ENCODE peak calls at places on chromosomes 7 and 10, in six cellular contexts. O is GM12878, K is A549, G is gastrocnemius medialis, T is heart left ventricle, L is prostate gland. E is an unnamed sample.

GRCh38 chr10:132860527-132860926 is 74.6 kb upstream of the NKX6-2 start:
- DNase-seq in L (no peak), O (no peak), K (no peak), G (no peak), T (no peak), E (no peak)

GRCh38 chr10:24891823-24892222 is 60.6 kb downstream of the PRTFDC1 start:
- DNase-seq in K (peak), L (no peak), O (no peak), G (no peak), T (no peak), E (no peak)

GRCh38 chr7:50185951-50186697 is 93.1 kb upstream of the ZPBP start:
- DNase-seq in L (no peak), O (no peak), K (no peak), G (no peak), T (no peak), E (no peak)

GRCh38 chr7:73851410-73852338 is 9.3 kb upstream of the TMEM270 start:
- DNase-seq in L (no peak), T (no peak), K (peak), G (no peak), O (peak), E (no peak)

GRCh38 chr10:53276797-53277196 is 504.2 kb upstream of the MBL2 start:
- DNase-seq in K (no peak), O (no peak), T (no peak), G (no peak), L (no peak), E (no peak)

GRCh38 chr7:46932656-46933424 is 649.1 kb downstream of the TNS3 start:
- DNase-seq in L (peak), K (peak), T (no peak), O (no peak), G (peak), E (peak)

GRCh38 chr10:84337199-84337598 is 8.8 kb downstream of the CCSER2 start:
- DNase-seq in O (no peak), L (no peak), K (no peak), T (no peak), G (no peak), E (no peak)

GRCh38 chr7:75966209-75966961 is 28.0 kb downstream of the TMEM120A start:
- DNase-seq in G (peak), L (no peak), K (no peak), O (no peak), T (no peak), E (peak)

GRCh38 chr7:27150568-27151340 is 1.6 kb downstream of the HOXA3 start:
- DNase-seq in L (peak), G (peak), K (peak), T (peak), O (no peak), E (peak)
- TF ChIP-seq POLR2A in L (peak), G (peak), K (peak), T (no peak), O (no peak), E (no peak)

DNA sequence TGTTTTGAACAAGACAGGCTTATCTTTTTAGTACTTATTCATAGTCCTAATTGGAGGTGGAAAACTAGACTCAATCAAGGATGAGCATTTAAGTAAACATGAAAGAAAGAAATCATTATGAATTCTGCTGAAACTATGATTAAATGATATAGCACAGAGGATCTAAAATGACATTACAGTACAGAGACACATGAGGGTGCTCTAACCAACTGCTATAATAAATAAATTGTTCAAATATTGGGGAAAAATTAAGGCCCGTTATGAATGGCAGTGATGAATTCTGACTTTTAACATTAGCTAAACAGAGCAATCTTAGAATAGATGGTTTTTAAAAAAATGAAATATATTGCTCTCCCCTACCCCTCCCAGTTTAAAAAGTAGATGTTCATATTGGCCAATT is 10.3 kb downstream of the WNT2 start:
- DNase-seq in G (no peak), O (no peak), K (no peak), L (no peak), T (no peak), E (no peak)
- TF ChIP-seq CTCF in G (no peak), O (no peak), K (peak), L (no peak), T (no peak), E (no peak)

DNA sequence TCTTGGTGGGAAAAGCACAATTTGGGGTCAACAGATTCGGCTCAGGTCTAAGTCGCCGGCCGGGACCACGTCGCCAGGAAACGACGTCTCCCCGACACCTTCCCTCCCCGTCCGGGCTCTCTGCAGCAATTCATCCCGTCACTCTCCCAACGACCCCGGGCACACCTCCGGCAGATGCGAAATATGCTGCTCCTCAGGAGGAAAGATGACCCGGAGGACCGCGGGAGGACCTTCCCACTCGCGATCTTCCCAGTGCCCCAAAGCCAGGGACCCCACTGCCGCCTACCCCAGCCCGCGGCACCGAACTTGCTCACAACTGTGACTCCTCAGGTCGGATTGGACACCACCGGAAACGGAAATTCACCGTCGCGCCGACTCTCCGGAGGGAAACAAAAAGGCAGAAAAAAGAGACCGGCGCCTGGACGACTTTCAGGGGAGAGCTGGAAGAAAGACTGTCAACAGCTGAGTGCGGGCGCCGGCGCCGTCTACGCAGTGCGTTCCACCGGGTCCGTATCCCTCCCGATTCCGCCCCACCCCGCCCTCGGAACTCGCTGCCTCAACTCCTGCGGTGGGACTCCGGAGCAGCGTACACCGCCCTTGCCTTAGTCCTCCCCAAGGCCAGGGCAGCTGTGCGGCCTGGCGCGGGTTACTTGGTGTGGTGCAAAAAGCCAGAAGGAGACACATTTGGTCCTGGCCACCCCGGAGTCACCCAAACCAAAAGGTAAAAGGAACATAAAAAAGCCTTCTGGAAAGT is 13.8 kb upstream of the SEC24C start:
- DNase-seq in T (peak), G (peak), L (peak), O (peak), K (peak), E (peak)
- TF ChIP-seq POLR2A in T (peak), G (peak), L (peak), O (peak), K (peak), E (no peak)

DNA sequence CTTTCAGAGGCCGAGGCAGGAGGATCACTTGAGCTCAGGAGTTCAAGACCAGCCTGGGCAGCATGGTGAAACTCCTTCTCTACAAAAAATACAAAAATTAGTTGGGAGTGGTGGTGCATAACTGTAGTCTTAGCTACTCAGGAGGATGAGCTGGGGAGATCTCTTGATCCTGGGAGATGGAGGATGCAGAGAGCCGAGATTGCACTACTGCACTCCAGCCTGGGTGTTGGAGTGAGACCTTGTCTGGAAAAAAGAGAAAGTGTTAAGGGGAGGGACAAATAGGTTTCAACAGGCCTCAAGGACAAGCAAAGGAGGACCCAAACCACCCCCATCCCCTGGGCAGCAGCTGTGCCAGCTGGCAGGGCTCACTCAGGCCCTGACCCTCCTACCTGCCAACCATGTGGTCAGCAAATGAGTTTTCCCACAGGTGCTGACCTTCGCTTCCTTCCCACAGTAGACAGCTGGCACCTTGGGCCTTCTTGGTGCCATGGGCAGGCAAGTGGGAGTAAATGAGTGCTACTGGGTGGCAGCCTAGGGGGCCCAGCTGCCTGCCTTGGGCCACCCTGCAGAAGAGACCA is 5.5 kb upstream of the PNLIPRP2 start:
- DNase-seq in K (no peak), T (no peak), L (no peak), O (no peak), G (no peak), E (no peak)
- TF ChIP-seq CTCF in K (no peak), T (no peak), L (no peak), O (no peak), G (no peak), E (no peak)

DNA sequence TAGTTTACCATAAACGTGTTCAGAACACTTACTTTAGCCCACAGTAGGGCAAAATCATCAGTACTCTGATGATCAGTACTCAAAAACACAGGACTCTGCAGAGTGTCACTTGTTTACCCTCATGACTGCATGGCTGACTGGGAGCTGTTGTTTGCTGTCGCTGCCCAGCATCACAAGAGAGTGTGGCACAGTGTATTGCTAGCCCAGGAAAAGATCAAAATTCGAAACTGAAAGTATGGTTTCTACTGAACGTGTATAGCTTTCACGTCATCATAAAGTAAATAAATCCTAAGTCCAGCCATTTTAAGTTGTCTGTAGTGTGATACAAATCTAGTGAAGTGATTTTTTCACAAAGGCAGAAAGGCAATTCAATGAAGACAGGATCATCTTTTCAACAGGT is 184.6 kb downstream of the RAMP3 start:
- DNase-seq in K (peak), L (no peak), G (no peak), T (no peak), O (no peak), E (no peak)
- TF ChIP-seq POLR2A in K (no peak), L (no peak), G (no peak), T (no peak), O (no peak), E (no peak)

DNA sequence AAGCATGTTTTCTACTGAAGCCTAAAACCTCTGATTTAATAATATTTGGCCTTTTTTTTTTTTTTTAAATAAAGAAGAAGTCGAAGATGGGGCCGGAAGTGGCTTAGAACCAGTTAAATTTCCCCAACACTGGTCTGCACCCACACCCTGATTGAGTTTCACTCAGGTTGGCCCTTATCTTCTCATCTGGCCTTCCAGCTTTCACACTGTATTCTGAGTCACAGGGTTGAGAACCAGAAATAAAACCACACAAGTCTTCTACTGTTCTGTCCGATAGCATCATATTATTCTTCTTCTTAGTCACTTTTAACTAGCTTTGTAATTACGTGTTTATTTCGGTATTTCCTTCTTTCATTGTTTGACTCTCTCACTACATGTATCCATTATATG is 9.9 kb downstream of the ZNF365 start:
- DNase-seq in O (peak), L (no peak), K (peak), G (no peak), T (no peak), E (no peak)
- TF ChIP-seq CTCF in O (no peak), L (no peak), K (no peak), G (no peak), T (no peak), E (no peak)

DNA sequence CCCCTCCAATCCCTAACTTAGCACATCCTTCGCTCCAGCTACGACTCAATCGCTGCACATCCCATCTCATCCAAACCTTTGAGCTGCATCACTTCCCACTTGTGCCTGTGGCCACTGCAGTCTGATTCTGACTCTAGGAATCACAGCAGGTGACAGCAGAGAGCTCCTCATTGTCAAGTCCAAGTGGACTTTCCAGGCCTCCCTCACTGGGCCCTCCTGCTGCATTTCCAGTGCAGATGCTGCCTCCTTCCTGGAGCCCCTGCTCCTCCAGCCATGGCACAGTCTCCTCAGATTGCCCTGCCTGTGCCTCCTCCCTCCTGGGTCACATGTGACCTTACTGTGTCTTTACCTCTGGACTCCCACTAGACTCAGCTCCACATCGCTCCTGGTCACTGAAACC is 157.3 kb downstream of the USP6NL start:
- DNase-seq in L (no peak), T (no peak), O (no peak), G (no peak), K (no peak), E (no peak)
- TF ChIP-seq POLR2A in L (no peak), T (no peak), O (peak), G (no peak), K (no peak), E (no peak)